ENCODE peak calls at places on chromosomes 7 and 10, in six cellular contexts. T is AG08396; A is stimulated activated CD4-positive, alpha-beta T cell treated with anti-CD3 and anti-CD28 coated beads, Interleukin-15, amount 100 ng/mL, for 24 hours; L is amniotic epithelial cell; U is DMS 273 treated with DMSO at 0.1 percent for 48 hours; I is T-helper 2 cell. M is an unnamed sample.
A peak's percentile ranks its signal among the peaks of the same experiment; 100 is the strongest.

GRCh38 chr10:85008493-85009181 is 680.2 kb downstream of the CCSER2 start:
- DNase-seq in L (no peak), I (no peak), A (no peak), U (no peak), T (no peak), M (no peak)

GRCh38 chr7:134140889-134141867 is 14.0 kb downstream of the LRGUK start:
- DNase-seq in L (peak; percentile 42), U (no peak), A (peak; percentile 69), I (peak; percentile 9), T (peak; percentile 83), M (peak; percentile 35)

GRCh38 chr7:16465469-16466086 is at the start of gene SOSTDC1:
- DNase-seq in I (no peak), U (no peak), L (peak; percentile 4), A (no peak), T (no peak), M (no peak)

GRCh38 chr10:60937784-60938654 is 6.0 kb downstream of the RHOBTB1 start:
- DNase-seq in A (no peak), T (peak; percentile 39), U (no peak), I (no peak), L (peak; percentile 67), M (no peak)

GRCh38 chr7:100465702-100466311 is 1.7 kb upstream of the SPACDR start:
- DNase-seq in U (peak; percentile 62), I (no peak), L (peak; percentile 70), A (no peak), T (peak; percentile 91), M (peak; percentile 55)

GRCh38 chr7:153401795-153402720 is 642.5 kb downstream of the ACTR3B start:
- DNase-seq in T (no peak), U (no peak), L (no peak), I (no peak), A (no peak), M (no peak)

GRCh38 chr7:15400440-15400839 is 161.4 kb downstream of the AGMO start:
- DNase-seq in A (no peak), L (no peak), I (no peak), T (no peak), U (no peak), M (no peak)

GRCh38 chr10:30786131-30786530 is 156.6 kb upstream of the LYZL2 start:
- DNase-seq in U (no peak), L (peak; percentile 42), I (no peak), T (peak; percentile 79), A (peak; percentile 12), M (no peak)

GRCh38 chr10:131196176-131196885 is 115.2 kb downstream of the TCERG1L start:
- DNase-seq in U (no peak), A (no peak), L (no peak), T (no peak), I (no peak), M (no peak)

GRCh38 chr7:115271332-115272235 is 349.7 kb downstream of the MDFIC start:
- DNase-seq in U (no peak), L (peak; percentile 73), I (no peak), T (peak; percentile 13), A (no peak), M (no peak)

GRCh38 chr10:43202657-43203490 is 64.0 kb downstream of the RASGEF1A start:
- DNase-seq in T (peak; percentile 58), U (no peak), L (no peak), I (peak; percentile 38), A (peak; percentile 63), M (no peak)

GRCh38 chr10:80015911-80016590 is 62.4 kb upstream of the TMEM254 start:
- DNase-seq in L (no peak), I (no peak), T (no peak), U (no peak), A (no peak), M (no peak)

GRCh38 chr7:78576196-78576595 is 777.6 kb downstream of the PHTF2 start:
- DNase-seq in A (no peak), T (peak; percentile 11), U (no peak), I (no peak), L (peak; percentile 65), M (no peak)

GRCh38 chr10:116307450-116307849 is 16.8 kb upstream of the CCDC172 start:
- DNase-seq in A (no peak), I (no peak), T (no peak), U (no peak), L (no peak), M (no peak)

GRCh38 chr10:22633528-22633927 is 80.8 kb downstream of the PIP4K2A start:
- DNase-seq in L (no peak), I (no peak), U (no peak), T (no peak), A (no peak), M (no peak)

GRCh38 chr10:88974012-88974411 is 16.6 kb upstream of the FAS start:
- DNase-seq in T (no peak), I (no peak), A (no peak), L (no peak), U (no peak), M (no peak)

GRCh38 chr7:129831424-129832058 is 121.2 kb downstream of the UBE2H start:
- DNase-seq in A (no peak), I (no peak), U (no peak), L (peak; percentile 98), T (peak; percentile 78), M (peak; percentile 82)

GRCh38 chr10:76969366-76969990 is 668.1 kb downstream of the KCNMA1 start:
- DNase-seq in A (no peak), T (no peak), U (no peak), L (no peak), I (no peak), M (no peak)

GRCh38 chr10:35216303-35216905 is 89.8 kb downstream of the CREM start:
- DNase-seq in I (no peak), T (no peak), U (no peak), A (peak; percentile 52), L (no peak), M (no peak)

GRCh38 chr7:22444181-22444966 is 55.6 kb downstream of the STEAP1B start:
- DNase-seq in I (no peak), T (no peak), A (no peak), L (no peak), U (no peak), M (no peak)

GRCh38 chr7:7181519-7182155 is 707 bp upstream of the C1GALT1 start:
- DNase-seq in A (peak; percentile 44), T (peak; percentile 15), L (peak; percentile 70), I (peak; percentile 43), U (no peak), M (peak; percentile 24)

GRCh38 chr7:113209449-113210203 is 91.3 kb upstream of the SMIM30 start:
- DNase-seq in U (no peak), L (peak; percentile 40), T (no peak), A (no peak), I (no peak), M (no peak)

GRCh38 chr10:132518572-132519381 is 18.8 kb upstream of the INPP5A start:
- DNase-seq in T (no peak), I (no peak), U (no peak), A (peak; percentile 34), L (no peak), M (no peak)

GRCh38 chr10:58631715-58632114 is 119.0 kb downstream of the BICC1 start:
- DNase-seq in U (no peak), I (no peak), A (no peak), L (no peak), T (no peak), M (no peak)

GRCh38 chr7:33671521-33672262 is 233.6 kb upstream of the BMPER start:
- DNase-seq in U (no peak), I (no peak), L (no peak), A (no peak), T (no peak), M (no peak)

GRCh38 chr10:132293416-132294195 is 14.1 kb downstream of the STK32C start:
- DNase-seq in U (no peak), T (no peak), I (no peak), A (no peak), L (no peak), M (no peak)

GRCh38 chr7:70728873-70729552 is 402.9 kb upstream of the GALNT17 start:
- DNase-seq in U (no peak), L (peak; percentile 20), I (no peak), T (no peak), A (no peak), M (no peak)

GRCh38 chr10:7075110-7075509 is 335.7 kb downstream of the SFMBT2 start:
- DNase-seq in U (no peak), I (no peak), T (no peak), L (no peak), A (no peak), M (no peak)

GRCh38 chr7:27651702-27652101 is 11.0 kb downstream of the HIBADH start:
- DNase-seq in I (no peak), L (peak; percentile 57), A (no peak), U (no peak), T (no peak), M (peak; percentile 25)

GRCh38 chr10:5628798-5629788 is 37.3 kb downstream of the ASB13 start:
- DNase-seq in I (no peak), L (no peak), U (no peak), T (no peak), A (peak; percentile 56), M (no peak)

GRCh38 chr7:45653209-45653907 is 79.2 kb downstream of the ADCY1 start:
- DNase-seq in U (no peak), T (peak; percentile 1), I (no peak), L (no peak), A (no peak), M (no peak)

GRCh38 chr10:11578802-11579255 is 32.6 kb downstream of the USP6NL start:
- DNase-seq in A (peak; percentile 74), L (no peak), U (no peak), T (no peak), I (no peak), M (no peak)

GRCh38 chr10:48613015-48613414 is 8.1 kb upstream of the ARHGAP22 start:
- DNase-seq in A (no peak), I (no peak), L (no peak), T (no peak), U (no peak), M (no peak)

GRCh38 chr10:97078280-97079156 is 107.2 kb downstream of the SLIT1 start:
- DNase-seq in L (no peak), U (no peak), T (no peak), I (no peak), A (no peak), M (no peak)

GRCh38 chr10:102132563-102133372 is at the start of gene PPRC1:
- DNase-seq in L (peak; percentile 99), I (peak; percentile 96), U (peak; percentile 95), T (peak; percentile 97), A (peak; percentile 98), M (peak; percentile 97)

GRCh38 chr10:19860107-19860506 is 43.9 kb downstream of the PLXDC2 start:
- DNase-seq in L (no peak), I (no peak), T (no peak), U (no peak), A (no peak), M (no peak)

GRCh38 chr7:33534830-33535229 is 370.5 kb upstream of the BMPER start:
- DNase-seq in L (peak; percentile 53), A (no peak), U (no peak), I (no peak), T (no peak), M (no peak)